ENCODE peak calls at places on chromosome 21, in ten cellular contexts. G, O, P, B, N, Y, Z, J, X and Q are unnamed samples.

GRCh38 chr21:37606549-37606948 is 240.0 kb downstream of the DYRK1A start:
- DNase-seq in G (no peak), O (no peak), P (no peak), B (no peak), N (no peak), Y (no peak), Z (no peak), J (no peak), X (no peak), Q (no peak)

GRCh38 chr21:29215709-29216108 is 83.0 kb upstream of the BACH1 start:
- DNase-seq in G (no peak), O (no peak), P (no peak), B (no peak), N (no peak), Y (peak), Z (no peak), J (no peak), X (no peak), Q (no peak)

GRCh38 chr21:25373126-25374082 is 233.9 kb downstream of the MRPL39 start:
- DNase-seq in G (no peak), O (peak), P (no peak), B (no peak), N (no peak), Y (peak), Z (no peak), J (no peak), X (no peak), Q (no peak)

GRCh38 chr21:35071347-35071746 is 22.2 kb upstream of the RUNX1 start:
- DNase-seq in G (no peak), O (no peak), P (no peak), B (no peak), N (no peak), Y (peak), Z (no peak), J (no peak), X (no peak), Q (no peak)

GRCh38 chr21:45590246-45590725 is 48.0 kb upstream of the SLC19A1 start:
- DNase-seq in G (peak), O (peak), P (peak), B (peak), N (peak), Y (peak), Z (peak), J (peak), X (no peak), Q (no peak)

GRCh38 chr21:32539378-32539777 is 45.9 kb downstream of the TCP10L start:
- DNase-seq in G (no peak), O (no peak), P (no peak), B (no peak), N (no peak), Y (no peak), Z (no peak), J (no peak), X (no peak), Q (no peak)

GRCh38 chr21:31804008-31804394 is 68.8 kb upstream of the HUNK start:
- DNase-seq in G (no peak), O (no peak), P (no peak), B (no peak), N (no peak), Y (no peak), Z (no peak), J (no peak), X (no peak), Q (no peak)

GRCh38 chr21:33314096-33314495 is 10.7 kb upstream of the IFNAR1 start:
- DNase-seq in G (no peak), O (peak), P (no peak), B (no peak), N (no peak), Y (peak), Z (no peak), J (no peak), X (no peak), Q (no peak)

GRCh38 chr21:32411366-32412161 is 942 bp upstream of the EVA1C start:
- DNase-seq in G (no peak), O (peak), P (peak), B (peak), N (peak), Y (peak), Z (no peak), J (peak), X (no peak), Q (peak)

GRCh38 chr21:37281993-37282392 is 14.9 kb upstream of the VPS26C start:
- DNase-seq in G (no peak), O (no peak), P (no peak), B (no peak), N (no peak), Y (no peak), Z (no peak), J (no peak), X (no peak), Q (no peak)

GRCh38 chr21:32414579-32415358 is 2.3 kb downstream of the EVA1C start:
- DNase-seq in G (no peak), O (peak), P (no peak), B (no peak), N (peak), Y (peak), Z (no peak), J (no peak), X (no peak), Q (peak)

GRCh38 chr21:37208056-37208705 is 59.0 kb downstream of the VPS26C start:
- DNase-seq in G (no peak), O (no peak), P (no peak), B (peak), N (peak), Y (peak), Z (no peak), J (peak), X (no peak), Q (peak)

GRCh38 chr21:16945580-16945979 is 567.3 kb upstream of the CXADR start:
- DNase-seq in G (no peak), O (peak), P (no peak), B (no peak), N (no peak), Y (no peak), Z (no peak), J (no peak), X (no peak), Q (no peak)

GRCh38 chr21:42081931-42082381 is 10.8 kb downstream of the UMODL1 start:
- DNase-seq in G (no peak), O (no peak), P (no peak), B (no peak), N (no peak), Y (no peak), Z (no peak), J (no peak), X (no peak), Q (no peak)

GRCh38 chr21:17613242-17613676 is 558 bp upstream of the BTG3 start:
- DNase-seq in G (peak), O (peak), P (no peak), B (peak), N (peak), Y (peak), Z (no peak), J (peak), X (no peak), Q (peak)

GRCh38 chr21:14303731-14304488 is 79.0 kb downstream of the HSPA13 start:
- DNase-seq in G (no peak), O (no peak), P (no peak), B (no peak), N (no peak), Y (no peak), Z (no peak), J (no peak), X (no peak), Q (no peak)

GRCh38 chr21:45264146-45264918 is 23.4 kb downstream of the POFUT2 start:
- DNase-seq in G (no peak), O (no peak), P (no peak), B (no peak), N (no peak), Y (no peak), Z (no peak), J (no peak), X (no peak), Q (peak)

GRCh38 chr21:15514073-15514946 is 215.5 kb upstream of the USP25 start:
- DNase-seq in G (peak), O (no peak), P (peak), B (no peak), N (no peak), Y (no peak), Z (no peak), J (no peak), X (no peak), Q (peak)

GRCh38 chr21:20856926-20857325 is 141.3 kb upstream of the NCAM2 start:
- DNase-seq in G (peak), O (peak), P (no peak), B (no peak), N (no peak), Y (no peak), Z (no peak), J (no peak), X (no peak), Q (no peak)

GRCh38 chr21:45379171-45379900 is 25.6 kb upstream of the COL18A1 start:
- DNase-seq in G (no peak), O (no peak), P (no peak), B (no peak), N (peak), Y (no peak), Z (no peak), J (peak), X (no peak), Q (no peak)

GRCh38 chr21:35274090-35274489 is 225.0 kb upstream of the RUNX1 start:
- DNase-seq in G (no peak), O (no peak), P (no peak), B (no peak), N (no peak), Y (no peak), Z (no peak), J (no peak), X (no peak), Q (no peak)

GRCh38 chr21:38820471-38821239 is 14.9 kb downstream of the ETS2 start:
- DNase-seq in G (no peak), O (no peak), P (no peak), B (no peak), N (no peak), Y (no peak), Z (no peak), J (no peak), X (no peak), Q (no peak)

GRCh38 chr21:38600106-38600505 is 101.8 kb upstream of the ERG start:
- DNase-seq in G (no peak), O (no peak), P (no peak), B (no peak), N (no peak), Y (no peak), Z (no peak), J (no peak), X (no peak), Q (no peak)

GRCh38 chr21:27586326-27586725 is 619.4 kb upstream of the ADAMTS5 start:
- DNase-seq in G (no peak), O (no peak), P (no peak), B (no peak), N (no peak), Y (no peak), Z (no peak), J (no peak), X (no peak), Q (no peak)

GRCh38 chr21:25283720-25284119 is 323.6 kb downstream of the MRPL39 start:
- DNase-seq in G (no peak), O (peak), P (no peak), B (no peak), N (no peak), Y (peak), Z (no peak), J (no peak), X (peak), Q (no peak)

GRCh38 chr21:37257967-37258877 is 8.9 kb downstream of the VPS26C start:
- DNase-seq in G (peak), O (peak), P (peak), B (peak), N (peak), Y (peak), Z (peak), J (peak), X (peak), Q (peak)

GRCh38 chr21:41589131-41589530 is 81.2 kb upstream of the TMPRSS2 start:
- DNase-seq in G (no peak), O (no peak), P (no peak), B (no peak), N (no peak), Y (no peak), Z (no peak), J (no peak), X (no peak), Q (no peak)

GRCh38 chr21:35697321-35697808 is 363.0 kb downstream of the SETD4 start:
- DNase-seq in G (no peak), O (peak), P (no peak), B (peak), N (peak), Y (peak), Z (no peak), J (peak), X (no peak), Q (peak)

GRCh38 chr21:45449658-45450502 is 44.9 kb downstream of the COL18A1 start:
- DNase-seq in G (no peak), O (no peak), P (no peak), B (peak), N (peak), Y (no peak), Z (no peak), J (no peak), X (no peak), Q (no peak)

GRCh38 chr21:46457801-46458314 is 833 bp upstream of the DIP2A start:
- DNase-seq in G (no peak), O (peak), P (no peak), B (peak), N (peak), Y (peak), Z (no peak), J (peak), X (peak), Q (peak)

GRCh38 chr21:17416139-17416538 is 96.7 kb upstream of the CXADR start:
- DNase-seq in G (no peak), O (peak), P (no peak), B (no peak), N (no peak), Y (no peak), Z (no peak), J (no peak), X (no peak), Q (no peak)

GRCh38 chr21:14815001-14815400 is 249.8 kb downstream of the NRIP1 start:
- DNase-seq in G (no peak), O (no peak), P (no peak), B (no peak), N (no peak), Y (no peak), Z (no peak), J (no peak), X (peak), Q (no peak)

GRCh38 chr21:29007801-29008200 is 11.3 kb downstream of the RWDD2B start:
- DNase-seq in G (no peak), O (peak), P (no peak), B (no peak), N (no peak), Y (peak), Z (no peak), J (no peak), X (no peak), Q (no peak)

GRCh38 chr21:44024895-44025353 is 12.8 kb downstream of the TRAPPC10 start:
- DNase-seq in G (no peak), O (peak), P (no peak), B (peak), N (peak), Y (peak), Z (no peak), J (peak), X (no peak), Q (peak)

GRCh38 chr21:46347791-46348381 is 23.9 kb downstream of the PCNT start:
- DNase-seq in G (no peak), O (no peak), P (no peak), B (peak), N (peak), Y (no peak), Z (no peak), J (peak), X (no peak), Q (no peak)